ENCODE peak calls at places on chromosomes 11 and 22, in seven cellular contexts. E is fibroblast of pulmonary artery, I is fibroblast of mammary gland, Q is Calu3, V is pancreas, Y is bronchial epithelial cell, F is AG10803. N is an unnamed sample.

GRCh38 chr11:115256326-115257197 is 247.7 kb downstream of the CADM1 start:
- DNase-seq in E (no peak), I (no peak), Q (no peak), V (no peak), Y (no peak), F (no peak), N (peak)

GRCh38 chr22:36746571-36746970 is 29.3 kb downstream of the IFT27 start:
- DNase-seq in E (no peak), I (no peak), Q (no peak), V (no peak), Y (no peak), F (no peak), N (no peak)

GRCh38 chr22:38733329-38734202 is 22.2 kb downstream of the SUN2 start:
- DNase-seq in E (peak), I (peak), Q (peak), V (peak), Y (peak), F (peak), N (peak)

GRCh38 chr22:11307996-11308395 is 4220.0 kb upstream of the OR11H1 start:
- DNase-seq in E (no peak), I (no peak), Q (no peak), V (no peak), Y (no peak), F (no peak), N (no peak)

GRCh38 chr11:868394-868793 is 25.7 kb downstream of the TSPAN4 start:
- DNase-seq in E (no peak), I (no peak), Q (no peak), V (peak), Y (no peak), F (no peak), N (no peak)

GRCh38 chr11:1829039-1829820 is 5.6 kb upstream of the SYT8 start:
- DNase-seq in E (peak), I (no peak), Q (peak), V (no peak), Y (peak), F (peak), N (no peak)

GRCh38 chr11:102869354-102869753 is 5.4 kb downstream of the MMP12 start:
- DNase-seq in E (no peak), I (no peak), Q (no peak), V (no peak), Y (peak), F (no peak), N (no peak)

GRCh38 chr11:66864924-66865697 is 8.2 kb downstream of the LRFN4 start:
- DNase-seq in E (no peak), I (no peak), Q (no peak), V (no peak), Y (no peak), F (no peak), N (no peak)

GRCh38 chr11:47961383-47961782 is 19.0 kb upstream of the PTPRJ start:
- DNase-seq in E (no peak), I (no peak), Q (no peak), V (no peak), Y (no peak), F (no peak), N (no peak)

GRCh38 chr11:970319-970871 is 44.7 kb downstream of the AP2A2 start:
- DNase-seq in E (no peak), I (no peak), Q (no peak), V (no peak), Y (no peak), F (no peak), N (no peak)

GRCh38 chr22:32967285-32968101 is 90.7 kb downstream of the SYN3 start:
- DNase-seq in E (no peak), I (no peak), Q (no peak), V (no peak), Y (no peak), F (no peak), N (no peak)

GRCh38 chr22:45572444-45572843 is 69.8 kb downstream of the FBLN1 start:
- DNase-seq in E (no peak), I (peak), Q (peak), V (no peak), Y (peak), F (peak), N (no peak)

GRCh38 chr11:37788141-37788877 is 1190.3 kb upstream of the RAG2 start:
- DNase-seq in E (peak), I (peak), Q (peak), V (no peak), Y (peak), F (peak), N (no peak)

GRCh38 chr11:46907606-46908005 is 10.7 kb downstream of the LRP4 start:
- DNase-seq in E (no peak), I (no peak), Q (no peak), V (no peak), Y (no peak), F (no peak), N (no peak)

GRCh38 chr11:83299681-83300080 is 13.5 kb upstream of the CCDC90B start:
- DNase-seq in E (no peak), I (no peak), Q (no peak), V (no peak), Y (no peak), F (no peak), N (no peak)

GRCh38 chr11:75800728-75801361 is 14.2 kb upstream of the UVRAG start:
- DNase-seq in E (no peak), I (no peak), Q (no peak), V (no peak), Y (no peak), F (no peak), N (no peak)

GRCh38 chr22:27154717-27155116 is 497.3 kb downstream of the MIAT start:
- DNase-seq in E (no peak), I (no peak), Q (no peak), V (peak), Y (no peak), F (no peak), N (no peak)

GRCh38 chr11:118666331-118666730 is 13.1 kb downstream of the TREH start:
- DNase-seq in E (no peak), I (no peak), Q (no peak), V (no peak), Y (no peak), F (no peak), N (no peak)

GRCh38 chr22:17788528-17789378 is 14.5 kb upstream of the BID start:
- DNase-seq in E (no peak), I (no peak), Q (no peak), V (no peak), Y (no peak), F (no peak), N (no peak)

GRCh38 chr22:46142548-46143490 is 7.5 kb upstream of the PPARA start:
- DNase-seq in E (no peak), I (no peak), Q (no peak), V (no peak), Y (no peak), F (no peak), N (no peak)

GRCh38 chr22:48334971-48335370 is 1492.7 kb downstream of the BRD1 start:
- DNase-seq in E (no peak), I (no peak), Q (no peak), V (no peak), Y (no peak), F (no peak), N (no peak)

GRCh38 chr22:50308597-50308935 is 1.1 kb upstream of the PLXNB2 start:
- DNase-seq in E (peak), I (peak), Q (no peak), V (peak), Y (no peak), F (peak), N (peak)

GRCh38 chr11:34204396-34205279 is 99.2 kb downstream of the NAT10 start:
- DNase-seq in E (no peak), I (no peak), Q (peak), V (no peak), Y (peak), F (no peak), N (no peak)

GRCh38 chr22:36797988-36798670 is 18.7 kb downstream of the PVALB start:
- DNase-seq in E (no peak), I (no peak), Q (no peak), V (no peak), Y (no peak), F (no peak), N (peak)

GRCh38 chr22:39778055-39778454 is 115.5 kb downstream of the ENTHD1 start:
- DNase-seq in E (no peak), I (no peak), Q (no peak), V (no peak), Y (no peak), F (no peak), N (no peak)

GRCh38 chr22:37918149-37918548 is 12.1 kb downstream of the MICALL1 start:
- DNase-seq in E (no peak), I (no peak), Q (no peak), V (no peak), Y (no peak), F (no peak), N (no peak)

GRCh38 chr11:36149538-36150242 is 139.5 kb downstream of the COMMD9 start:
- DNase-seq in E (peak), I (peak), Q (peak), V (peak), Y (peak), F (peak), N (no peak)

GRCh38 chr22:48051796-48052620 is 1289.6 kb downstream of the TBC1D22A start:
- DNase-seq in E (no peak), I (no peak), Q (no peak), V (no peak), Y (no peak), F (no peak), N (no peak)

GRCh38 chr22:22110548-22111266 is 128.1 kb upstream of the TOP3B start:
- DNase-seq in E (peak), I (peak), Q (peak), V (no peak), Y (peak), F (peak), N (peak)

GRCh38 chr11:107691003-107691402 is 20.9 kb downstream of the SLN start:
- DNase-seq in E (peak), I (peak), Q (no peak), V (no peak), Y (peak), F (no peak), N (no peak)

GRCh38 chr11:82738116-82738515 is 4.5 kb upstream of the FAM181B start:
- DNase-seq in E (no peak), I (no peak), Q (no peak), V (no peak), Y (no peak), F (no peak), N (no peak)

GRCh38 chr11:35491231-35491871 is 34.1 kb downstream of the PAMR1 start:
- DNase-seq in E (peak), I (peak), Q (no peak), V (no peak), Y (peak), F (peak), N (no peak)

GRCh38 chr11:20351151-20351550 is 12.4 kb upstream of the HTATIP2 start:
- DNase-seq in E (no peak), I (no peak), Q (peak), V (no peak), Y (peak), F (no peak), N (no peak)

GRCh38 chr11:20351870-20352269 is 11.6 kb upstream of the HTATIP2 start:
- DNase-seq in E (no peak), I (no peak), Q (no peak), V (no peak), Y (no peak), F (no peak), N (no peak)

GRCh38 chr11:20355221-20356219 is 8.0 kb upstream of the HTATIP2 start:
- DNase-seq in E (peak), I (peak), Q (peak), V (no peak), Y (peak), F (peak), N (peak)

GRCh38 chr11:20357150-20357549 is 6.4 kb upstream of the HTATIP2 start:
- DNase-seq in E (no peak), I (no peak), Q (no peak), V (no peak), Y (peak), F (no peak), N (no peak)

DNA sequence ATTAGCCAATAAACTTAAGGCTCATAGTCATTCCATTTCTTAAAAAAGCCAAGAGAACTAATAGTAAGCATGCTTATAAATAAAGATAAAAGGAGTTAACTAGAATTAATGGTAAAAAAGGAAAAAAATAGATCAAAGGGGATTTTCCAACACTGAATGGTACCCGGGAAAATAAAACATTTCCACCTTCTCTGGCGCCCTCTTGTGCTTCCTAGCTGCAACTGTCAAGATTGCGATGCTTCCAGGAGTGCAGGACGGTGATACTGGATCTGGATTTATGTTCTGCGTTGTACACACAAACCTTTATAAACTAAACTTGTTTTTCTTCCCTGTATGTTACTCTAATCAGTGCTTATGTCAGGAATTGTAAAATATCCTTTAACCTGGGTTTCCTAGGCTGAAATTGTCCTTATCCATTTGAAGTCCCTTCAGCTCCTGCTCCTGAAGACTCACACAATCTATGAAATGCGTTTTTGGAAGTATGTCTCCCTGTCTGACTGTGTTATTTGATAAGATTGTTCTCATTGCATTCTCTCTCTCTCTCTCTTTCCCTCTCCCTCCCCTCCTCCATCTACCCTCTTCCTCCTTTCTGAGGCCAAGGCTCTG is 9.6 kb upstream of the HTATIP2 start:
- DNase-seq in E (peak), I (peak), Q (peak), V (no peak), Y (peak), F (peak), N (peak)
- TF ChIP-seq CTCF in E (peak), I (peak), Q (peak), V (peak), Y (peak), F (peak), N (peak)

GRCh38 chr11:93648168-93648567 is 13.3 kb upstream of the CEP295 start:
- DNase-seq in E (peak), I (peak), Q (no peak), V (no peak), Y (peak), F (peak), N (no peak)
- TF ChIP-seq CTCF in E (peak), I (peak), Q (no peak), V (no peak), Y (peak), F (peak), N (peak)

GRCh38 chr11:79262221-79262620 is 178.6 kb downstream of the TENM4 start:
- DNase-seq in E (peak), I (no peak), Q (no peak), V (no peak), Y (no peak), F (peak), N (no peak)

GRCh38 chr11:79265756-79266322 is 175.0 kb downstream of the TENM4 start:
- DNase-seq in E (peak), I (peak), Q (no peak), V (no peak), Y (no peak), F (peak), N (no peak)

GRCh38 chr11:79259800-79260199 is 181.0 kb downstream of the TENM4 start:
- DNase-seq in E (peak), I (no peak), Q (no peak), V (no peak), Y (peak), F (no peak), N (no peak)

GRCh38 chr11:79264284-79264683 is 176.5 kb downstream of the TENM4 start:
- DNase-seq in E (peak), I (no peak), Q (no peak), V (no peak), Y (no peak), F (no peak), N (no peak)

GRCh38 chr11:79263001-79263400 is 177.8 kb downstream of the TENM4 start:
- DNase-seq in E (peak), I (no peak), Q (no peak), V (no peak), Y (no peak), F (no peak), N (no peak)
- TF ChIP-seq CTCF in E (no peak), I (no peak), Q (no peak), V (no peak), Y (no peak), F (no peak), N (no peak)

GRCh38 chr11:129922674-129923073 is 27.3 kb upstream of the NFRKB start:
- DNase-seq in E (no peak), I (no peak), Q (no peak), V (no peak), Y (no peak), F (no peak), N (no peak)
- TF ChIP-seq CTCF in E (no peak), I (no peak), Q (no peak), V (no peak), Y (no peak), F (no peak), N (no peak)

DNA sequence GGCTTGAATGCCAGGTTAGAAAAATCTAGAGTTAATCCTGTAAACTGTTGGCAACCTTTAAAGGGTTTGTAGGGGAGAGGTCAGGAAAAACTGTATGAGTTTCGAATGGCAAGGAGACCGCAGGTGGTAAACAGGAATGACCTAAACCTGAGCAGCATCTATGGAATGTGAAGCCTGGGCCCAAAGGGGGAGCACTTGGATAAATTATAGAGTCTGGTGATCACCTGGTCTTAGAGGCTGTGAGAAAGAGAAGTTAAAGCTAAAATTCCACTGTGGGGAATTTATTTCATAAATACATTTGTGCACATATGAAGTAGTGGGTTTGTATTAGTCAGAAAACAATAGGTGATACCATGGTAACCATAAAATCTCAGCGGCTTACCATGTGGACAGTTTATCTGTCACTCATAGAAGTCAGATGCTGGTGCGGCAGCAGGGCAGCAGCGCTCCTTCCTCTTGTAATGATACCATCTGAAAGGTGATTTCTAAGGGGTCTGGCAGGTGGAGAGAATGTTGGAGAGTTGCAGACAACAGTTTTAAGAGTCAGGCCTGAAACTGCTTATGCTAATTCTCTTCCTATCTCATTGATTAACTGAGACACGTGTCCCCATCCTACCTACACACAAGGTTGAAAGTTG is 1104.4 kb upstream of the CCDC90B start:
- DNase-seq in E (peak), I (peak), Q (peak), V (no peak), Y (peak), F (no peak), N (no peak)
- TF ChIP-seq CTCF in E (no peak), I (no peak), Q (no peak), V (no peak), Y (no peak), F (no peak), N (no peak)

GRCh38 chr22:44520695-44521094 is 22.7 kb upstream of the RTL6 start:
- DNase-seq in E (no peak), I (no peak), Q (no peak), V (no peak), Y (no peak), F (peak), N (no peak)

GRCh38 chr22:44522526-44523170 is 24.6 kb upstream of the RTL6 start:
- DNase-seq in E (no peak), I (no peak), Q (no peak), V (no peak), Y (no peak), F (no peak), N (no peak)

GRCh38 chr22:44521326-44521725 is 23.3 kb upstream of the RTL6 start:
- DNase-seq in E (no peak), I (no peak), Q (no peak), V (no peak), Y (no peak), F (no peak), N (no peak)

GRCh38 chr22:44516841-44517240 is 18.8 kb upstream of the RTL6 start:
- DNase-seq in E (no peak), I (no peak), Q (no peak), V (no peak), Y (no peak), F (no peak), N (no peak)

GRCh38 chr22:44519895-44520294 is 21.9 kb upstream of the RTL6 start:
- DNase-seq in E (no peak), I (no peak), Q (no peak), V (no peak), Y (no peak), F (no peak), N (no peak)
- TF ChIP-seq CTCF in E (no peak), I (no peak), Q (no peak), V (no peak), Y (no peak), F (no peak), N (no peak)

N was measured in nephron progenitor cell.